ENCODE peak calls at places on chromosome 20, in ten cellular contexts. X is effector memory CD8-positive, alpha-beta T cell; O is PC-3; D is left cardiac atrium; T is lower lobe of right lung; V is activated B cell treated with CpG ODN at 0.5 μM for 24 hours; J is psoas muscle; Z is A549; I is activated CD8-positive, alpha-beta memory T cell treated with anti-CD3 and anti-CD28 coated beads, Interleukin-2, amount 10 ng/mL, durations not matched to agents 7 days and 5 days; Y is IMR-90. L is an unnamed sample.
A peak's percentile ranks its signal among the peaks of the same experiment; 100 is the strongest.

GRCh38 chr20:31843288-31843687 is 2.1 kb downstream of the FOXS1 start:
- ATAC-seq in X (peak; percentile 10), O (no peak), D (no peak), T (no peak), V (no peak), J (no peak), Z (no peak), I (no peak), Y (no peak), L (no peak)

GRCh38 chr20:61986762-61987321 is 78.8 kb downstream of the TAF4 start:
- ATAC-seq in X (no peak), O (no peak), D (no peak), T (no peak), V (no peak), J (no peak), Z (no peak), I (no peak), Y (no peak), L (no peak)

GRCh38 chr20:46849269-46849668 is 45.4 kb upstream of the EYA2 start:
- ATAC-seq in X (no peak), O (no peak), D (no peak), T (no peak), V (no peak), J (no peak), Z (no peak), I (no peak), Y (no peak), L (no peak)

GRCh38 chr20:54469952-54470351 is 5.4 kb upstream of the DOK5 start:
- ATAC-seq in X (no peak), O (no peak), D (peak; percentile 41), T (no peak), V (no peak), J (peak; percentile 37), Z (no peak), I (no peak), Y (no peak), L (no peak)

GRCh38 chr20:7601431-7601830 is 338.8 kb downstream of the HAO1 start:
- ATAC-seq in X (no peak), O (no peak), D (no peak), T (no peak), V (no peak), J (no peak), Z (no peak), I (no peak), Y (no peak), L (no peak)

GRCh38 chr20:43458422-43458924 is 777 bp downstream of the SRSF6 start:
- ATAC-seq in X (peak; percentile 9), O (no peak), D (no peak), T (no peak), V (peak; percentile 1), J (no peak), Z (no peak), I (peak; percentile 2), Y (peak; percentile 9), L (peak; percentile 1)

GRCh38 chr20:577167-577791 is 32.8 kb downstream of the TCF15 start:
- ATAC-seq in X (no peak), O (no peak), D (no peak), T (no peak), V (no peak), J (no peak), Z (peak; percentile 91), I (no peak), Y (no peak), L (no peak)

GRCh38 chr20:20699144-20699543 is 13.3 kb downstream of the RALGAPA2 start:
- ATAC-seq in X (no peak), O (peak; percentile 98), D (no peak), T (no peak), V (no peak), J (no peak), Z (peak; percentile 60), I (no peak), Y (no peak), L (no peak)

GRCh38 chr20:17634666-17635319 is 47.2 kb downstream of the RRBP1 start:
- ATAC-seq in X (no peak), O (no peak), D (peak; percentile 76), T (peak; percentile 52), V (peak; percentile 79), J (no peak), Z (no peak), I (no peak), Y (no peak), L (no peak)

GRCh38 chr20:53539516-53539915 is 54.1 kb downstream of the ZNF217 start:
- ATAC-seq in X (no peak), O (no peak), D (no peak), T (no peak), V (no peak), J (no peak), Z (no peak), I (no peak), Y (no peak), L (no peak)

L was measured in activated T-helper 17 cell treated with anti-CD3 and anti-CD28 coated beads, Interleukin-2, amount 50 U/mL, for 72 hours.